ENCODE peak calls at places on chromosomes 16 and 17, in eight cellular contexts. One of them, this sample, is unnamed.

GRCh38 chr16:54482892-54483574 is 196.4 kb upstream of the IRX3 start:
- DNase-seq in HL-60: no peak
- DNase-seq in SK-N-SH: peak
- DNase-seq in A549: no peak
- DNase-seq in GM12878: no peak
- DNase-seq in K562: no peak
- DNase-seq in Panc1: no peak
- DNase-seq in GM23338: no peak
- DNase-seq in this sample: no peak

GRCh38 chr16:73669535-73670274 is 621.8 kb upstream of the ZFHX3 start:
- DNase-seq in HL-60: no peak
- DNase-seq in SK-N-SH: no peak
- DNase-seq in A549: no peak
- DNase-seq in GM12878: no peak
- DNase-seq in K562: no peak
- DNase-seq in Panc1: no peak
- DNase-seq in GM23338: no peak
- DNase-seq in this sample: no peak

GRCh38 chr17:74786411-74787097 is 10.4 kb upstream of the NAT9 start:
- DNase-seq in HL-60: no peak
- DNase-seq in SK-N-SH: no peak
- DNase-seq in A549: no peak
- DNase-seq in GM12878: no peak
- DNase-seq in K562: no peak
- DNase-seq in Panc1: no peak
- DNase-seq in GM23338: no peak
- DNase-seq in this sample: no peak

GRCh38 chr17:63295839-63296590 is 150.1 kb downstream of the CYB561 start:
- DNase-seq in HL-60: no peak
- DNase-seq in SK-N-SH: no peak
- DNase-seq in A549: no peak
- DNase-seq in GM12878: no peak
- DNase-seq in K562: no peak
- DNase-seq in Panc1: no peak
- DNase-seq in GM23338: no peak
- DNase-seq in this sample: no peak

GRCh38 chr17:67506966-67507365 is 129.9 kb downstream of the PITPNC1 start:
- DNase-seq in HL-60: no peak
- DNase-seq in SK-N-SH: no peak
- DNase-seq in A549: no peak
- DNase-seq in GM12878: no peak
- DNase-seq in K562: no peak
- DNase-seq in Panc1: no peak
- DNase-seq in GM23338: no peak
- DNase-seq in this sample: no peak

GRCh38 chr17:5418858-5419355 is 555 bp downstream of the NUP88 start:
- DNase-seq in HL-60: peak
- DNase-seq in SK-N-SH: no peak
- DNase-seq in A549: peak
- DNase-seq in GM12878: peak
- DNase-seq in K562: peak
- DNase-seq in Panc1: no peak
- DNase-seq in GM23338: peak
- DNase-seq in this sample: no peak

GRCh38 chr17:8144401-8145295 is 7.6 kb downstream of the PER1 start:
- DNase-seq in HL-60: no peak
- DNase-seq in SK-N-SH: no peak
- DNase-seq in A549: no peak
- DNase-seq in GM12878: no peak
- DNase-seq in K562: no peak
- DNase-seq in Panc1: no peak
- DNase-seq in GM23338: no peak
- DNase-seq in this sample: no peak

GRCh38 chr17:15952048-15952532 is 7.2 kb downstream of the ADORA2B start:
- DNase-seq in HL-60: no peak
- DNase-seq in SK-N-SH: no peak
- DNase-seq in A549: no peak
- DNase-seq in GM12878: no peak
- DNase-seq in K562: no peak
- DNase-seq in Panc1: no peak
- DNase-seq in GM23338: no peak
- DNase-seq in this sample: no peak

GRCh38 chr16:68823401-68823800 is 19.9 kb upstream of the TANGO6 start:
- DNase-seq in HL-60: no peak
- DNase-seq in SK-N-SH: no peak
- DNase-seq in A549: no peak
- DNase-seq in GM12878: no peak
- DNase-seq in K562: no peak
- DNase-seq in Panc1: no peak
- DNase-seq in GM23338: peak
- DNase-seq in this sample: no peak

GRCh38 chr17:4509923-4510614 is 11.4 kb downstream of the SPNS2 start:
- DNase-seq in HL-60: no peak
- DNase-seq in SK-N-SH: no peak
- DNase-seq in A549: no peak
- DNase-seq in GM12878: no peak
- DNase-seq in K562: no peak
- DNase-seq in Panc1: no peak
- DNase-seq in GM23338: no peak
- DNase-seq in this sample: no peak

GRCh38 chr17:27345141-27345904 is 51.4 kb downstream of the WSB1 start:
- DNase-seq in HL-60: no peak
- DNase-seq in SK-N-SH: no peak
- DNase-seq in A549: no peak
- DNase-seq in GM12878: no peak
- DNase-seq in K562: peak
- DNase-seq in Panc1: no peak
- DNase-seq in GM23338: peak
- DNase-seq in this sample: no peak

GRCh38 chr16:12349950-12350842 is 373.7 kb downstream of the SNX29 start:
- DNase-seq in HL-60: peak
- DNase-seq in SK-N-SH: no peak
- DNase-seq in A549: no peak
- DNase-seq in GM12878: no peak
- DNase-seq in K562: peak
- DNase-seq in Panc1: no peak
- DNase-seq in GM23338: no peak
- DNase-seq in this sample: no peak

GRCh38 chr17:1275962-1276736 is 3.3 kb upstream of the TRARG1 start:
- DNase-seq in HL-60: peak
- DNase-seq in SK-N-SH: peak
- DNase-seq in A549: peak
- DNase-seq in GM12878: no peak
- DNase-seq in K562: peak
- DNase-seq in Panc1: no peak
- DNase-seq in GM23338: peak
- DNase-seq in this sample: peak
- TF ChIP-seq REST in HL-60: no peak
- TF ChIP-seq REST in SK-N-SH: no peak
- TF ChIP-seq REST in A549: no peak
- TF ChIP-seq REST in GM12878: no peak
- TF ChIP-seq REST in K562: no peak
- TF ChIP-seq REST in Panc1: no peak
- TF ChIP-seq REST in GM23338: no peak
- TF ChIP-seq REST in this sample: no peak

GRCh38 chr17:57623620-57624019 is 121.5 kb downstream of the CCDC182 start:
- DNase-seq in HL-60: no peak
- DNase-seq in SK-N-SH: peak
- DNase-seq in A549: no peak
- DNase-seq in GM12878: no peak
- DNase-seq in K562: no peak
- DNase-seq in Panc1: no peak
- DNase-seq in GM23338: no peak
- DNase-seq in this sample: no peak

GRCh38 chr17:57622886-57623433 is 122.1 kb downstream of the CCDC182 start:
- DNase-seq in HL-60: peak
- DNase-seq in SK-N-SH: peak
- DNase-seq in A549: peak
- DNase-seq in GM12878: peak
- DNase-seq in K562: peak
- DNase-seq in Panc1: no peak
- DNase-seq in GM23338: no peak
- DNase-seq in this sample: no peak

GRCh38 chr17:57619061-57619937 is 125.8 kb downstream of the CCDC182 start:
- DNase-seq in HL-60: no peak
- DNase-seq in SK-N-SH: peak
- DNase-seq in A549: no peak
- DNase-seq in GM12878: no peak
- DNase-seq in K562: peak
- DNase-seq in Panc1: no peak
- DNase-seq in GM23338: no peak
- DNase-seq in this sample: no peak

GRCh38 chr17:57622327-57622885 is 122.7 kb downstream of the CCDC182 start:
- DNase-seq in HL-60: no peak
- DNase-seq in SK-N-SH: no peak
- DNase-seq in A549: no peak
- DNase-seq in GM12878: no peak
- DNase-seq in K562: no peak
- DNase-seq in Panc1: no peak
- DNase-seq in GM23338: no peak
- DNase-seq in this sample: no peak

DNA sequence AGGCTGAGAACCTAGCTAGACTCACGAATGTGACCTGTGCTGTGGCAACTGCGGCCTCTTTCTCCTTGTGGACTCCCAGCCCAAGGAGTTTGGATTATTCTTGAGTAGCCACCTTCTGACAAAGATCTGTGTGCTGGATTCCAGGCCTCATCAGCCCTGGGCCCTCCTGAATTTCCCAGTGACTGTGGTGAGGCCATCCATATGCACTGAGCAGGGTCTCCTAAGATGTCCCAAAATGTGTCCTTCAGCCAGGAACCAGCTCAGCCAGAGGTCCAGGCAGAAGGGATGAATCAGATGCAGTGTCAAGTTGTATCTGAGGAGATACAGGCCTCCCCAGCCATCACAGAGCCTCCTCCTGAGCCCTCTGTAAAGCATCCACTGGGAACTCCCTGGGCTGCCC is 124.5 kb downstream of the CCDC182 start:
- DNase-seq in HL-60: no peak
- DNase-seq in SK-N-SH: no peak
- DNase-seq in A549: no peak
- DNase-seq in GM12878: no peak
- DNase-seq in K562: no peak
- DNase-seq in Panc1: no peak
- DNase-seq in GM23338: no peak
- DNase-seq in this sample: no peak
- TF ChIP-seq REST in HL-60: no peak
- TF ChIP-seq REST in SK-N-SH: no peak
- TF ChIP-seq REST in A549: no peak
- TF ChIP-seq REST in GM12878: no peak
- TF ChIP-seq REST in K562: no peak
- TF ChIP-seq REST in Panc1: no peak
- TF ChIP-seq REST in GM23338: no peak
- TF ChIP-seq REST in this sample: no peak

GRCh38 chr16:66635406-66635805 is 30.9 kb downstream of the CMTM3 start:
- DNase-seq in HL-60: no peak
- DNase-seq in SK-N-SH: no peak
- DNase-seq in A549: no peak
- DNase-seq in GM12878: no peak
- DNase-seq in K562: no peak
- DNase-seq in Panc1: no peak
- DNase-seq in GM23338: no peak
- DNase-seq in this sample: no peak

GRCh38 chr16:66637806-66638205 is 33.3 kb downstream of the CMTM3 start:
- DNase-seq in HL-60: no peak
- DNase-seq in SK-N-SH: no peak
- DNase-seq in A549: no peak
- DNase-seq in GM12878: no peak
- DNase-seq in K562: no peak
- DNase-seq in Panc1: no peak
- DNase-seq in GM23338: no peak
- DNase-seq in this sample: no peak

GRCh38 chr16:66634527-66635196 is 30.2 kb downstream of the CMTM3 start:
- DNase-seq in HL-60: no peak
- DNase-seq in SK-N-SH: no peak
- DNase-seq in A549: no peak
- DNase-seq in GM12878: no peak
- DNase-seq in K562: no peak
- DNase-seq in Panc1: no peak
- DNase-seq in GM23338: no peak
- DNase-seq in this sample: no peak

GRCh38 chr16:66639091-66639885 is 34.8 kb downstream of the CMTM3 start:
- DNase-seq in HL-60: no peak
- DNase-seq in SK-N-SH: no peak
- DNase-seq in A549: no peak
- DNase-seq in GM12878: no peak
- DNase-seq in K562: no peak
- DNase-seq in Panc1: no peak
- DNase-seq in GM23338: no peak
- DNase-seq in this sample: no peak

DNA sequence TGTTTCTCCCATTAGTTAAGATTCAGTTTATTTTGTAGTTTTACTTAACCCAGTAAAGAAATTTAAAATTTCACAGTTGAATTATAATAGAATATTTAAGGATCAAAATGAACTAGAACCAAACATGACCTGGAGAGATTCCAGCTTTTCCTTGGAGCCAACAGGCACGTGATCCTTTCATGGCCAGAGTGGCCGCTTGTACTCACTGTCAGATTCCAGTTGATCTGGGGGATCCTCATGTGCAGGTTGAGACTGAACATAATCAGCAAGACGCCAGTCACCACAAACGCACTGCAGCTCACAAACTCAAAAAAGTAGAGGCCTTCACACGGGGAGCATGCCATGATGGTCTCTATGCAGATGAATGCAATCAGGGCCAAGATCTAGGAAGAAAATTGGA is 31.7 kb downstream of the CMTM3 start:
- DNase-seq in HL-60: no peak
- DNase-seq in SK-N-SH: no peak
- DNase-seq in A549: no peak
- DNase-seq in GM12878: no peak
- DNase-seq in K562: no peak
- DNase-seq in Panc1: no peak
- DNase-seq in GM23338: no peak
- DNase-seq in this sample: no peak
- TF ChIP-seq REST in HL-60: no peak
- TF ChIP-seq REST in SK-N-SH: no peak
- TF ChIP-seq REST in A549: no peak
- TF ChIP-seq REST in GM12878: no peak
- TF ChIP-seq REST in K562: no peak
- TF ChIP-seq REST in Panc1: no peak
- TF ChIP-seq REST in GM23338: no peak
- TF ChIP-seq REST in this sample: no peak

DNA sequence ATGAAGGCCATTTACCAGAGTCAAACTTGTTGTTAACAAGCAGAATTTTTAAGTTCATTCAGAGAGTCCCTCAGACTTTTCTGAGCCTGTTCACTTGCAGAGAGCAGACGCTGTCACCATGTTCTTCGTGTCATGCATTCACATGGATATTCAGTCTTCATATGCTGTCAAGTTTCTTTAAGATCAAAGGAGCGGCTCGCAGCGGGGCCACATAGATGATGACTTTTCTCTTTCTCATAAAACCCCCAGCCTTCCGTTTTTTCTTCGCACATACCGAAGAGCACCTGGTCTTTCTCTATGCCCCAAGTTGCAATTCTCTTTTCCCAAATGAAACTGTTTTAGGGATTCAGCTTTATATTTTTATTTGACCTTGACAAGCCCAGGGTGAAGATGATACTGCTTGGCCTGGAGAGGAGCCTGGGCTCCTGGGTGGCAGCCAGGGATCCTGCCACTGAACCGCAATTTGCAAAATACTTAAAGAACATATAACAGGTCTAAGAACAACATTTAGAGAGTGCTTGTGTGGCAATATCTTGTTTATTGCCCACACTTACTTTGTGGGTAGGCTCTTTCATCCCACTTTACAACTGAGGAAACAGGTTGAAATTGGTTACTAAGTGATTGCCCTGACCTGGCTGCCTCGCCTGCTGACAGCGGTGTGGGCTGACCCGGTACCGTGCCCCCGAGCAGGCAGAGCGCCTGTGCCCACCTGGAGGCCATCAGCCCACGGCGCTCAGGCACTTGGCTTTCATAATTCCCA is 22.9 kb downstream of the SEC14L1 start:
- DNase-seq in HL-60: peak
- DNase-seq in SK-N-SH: no peak
- DNase-seq in A549: no peak
- DNase-seq in GM12878: no peak
- DNase-seq in K562: no peak
- DNase-seq in Panc1: no peak
- DNase-seq in GM23338: no peak
- DNase-seq in this sample: no peak
- TF ChIP-seq REST in HL-60: no peak
- TF ChIP-seq REST in SK-N-SH: no peak
- TF ChIP-seq REST in A549: no peak
- TF ChIP-seq REST in GM12878: no peak
- TF ChIP-seq REST in K562: no peak
- TF ChIP-seq REST in Panc1: no peak
- TF ChIP-seq REST in GM23338: no peak
- TF ChIP-seq REST in this sample: no peak

This sample was measured in HCT116.